ENCODE peak calls at places on chromosomes 11 and 22, in ten cellular contexts. One of them, this sample, is unnamed.

GRCh38 chr22:24542641-24543040 is 12.3 kb downstream of the GUCD1 start:
- DNase-seq in CD8-positive, alpha-beta T cell: no peak
- DNase-seq in immature natural killer cell: no peak
- DNase-seq in mesendoderm: no peak
- DNase-seq in stimulated activated CD4-positive, alpha-beta T cell treated with anti-CD3 and anti-CD28 coated beads, Interleukin-4, amount 100 ng/mL, for 24 hours: no peak
- DNase-seq in EH: no peak
- DNase-seq in renal cortical epithelial cell: no peak
- DNase-seq in head of caudate nucleus: peak; percentile 62
- DNase-seq in stimulated activated naive B cell treated with anti-CD40 and anti-IgM and Interleukin-4, amounts not matched to agents 10 μg/mL and 1 μg/mL and 100 μg/mL, for 72 hours: no peak
- DNase-seq in iPS DF 6.9: no peak
- DNase-seq in this sample: no peak

GRCh38 chr11:123729602-123730001 is 11.9 kb downstream of the ZNF202 start:
- DNase-seq in mesendoderm: no peak
- DNase-seq in EH: peak; percentile 43
- DNase-seq in immature natural killer cell: no peak
- DNase-seq in stimulated activated naive B cell treated with anti-CD40 and anti-IgM and Interleukin-4, amounts not matched to agents 10 μg/mL and 1 μg/mL and 100 μg/mL, for 72 hours: no peak
- DNase-seq in iPS DF 6.9: no peak
- DNase-seq in CD8-positive, alpha-beta T cell: no peak
- DNase-seq in renal cortical epithelial cell: no peak
- DNase-seq in head of caudate nucleus: no peak
- DNase-seq in stimulated activated CD4-positive, alpha-beta T cell treated with anti-CD3 and anti-CD28 coated beads, Interleukin-4, amount 100 ng/mL, for 24 hours: no peak
- DNase-seq in this sample: no peak

GRCh38 chr11:71244116-71244815 is 8.1 kb downstream of the SHANK2 start:
- DNase-seq in renal cortical epithelial cell: no peak
- DNase-seq in immature natural killer cell: no peak
- DNase-seq in stimulated activated naive B cell treated with anti-CD40 and anti-IgM and Interleukin-4, amounts not matched to agents 10 μg/mL and 1 μg/mL and 100 μg/mL, for 72 hours: no peak
- DNase-seq in stimulated activated CD4-positive, alpha-beta T cell treated with anti-CD3 and anti-CD28 coated beads, Interleukin-4, amount 100 ng/mL, for 24 hours: no peak
- DNase-seq in EH: peak; percentile 54
- DNase-seq in iPS DF 6.9: no peak
- DNase-seq in mesendoderm: no peak
- DNase-seq in head of caudate nucleus: no peak
- DNase-seq in CD8-positive, alpha-beta T cell: no peak
- DNase-seq in this sample: no peak

GRCh38 chr11:30392221-30392784 is 69.4 kb downstream of the ARL14EP start:
- DNase-seq in mesendoderm: no peak
- DNase-seq in renal cortical epithelial cell: peak; percentile 70
- DNase-seq in CD8-positive, alpha-beta T cell: no peak
- DNase-seq in iPS DF 6.9: no peak
- DNase-seq in EH: no peak
- DNase-seq in head of caudate nucleus: peak; percentile 34
- DNase-seq in immature natural killer cell: no peak
- DNase-seq in stimulated activated CD4-positive, alpha-beta T cell treated with anti-CD3 and anti-CD28 coated beads, Interleukin-4, amount 100 ng/mL, for 24 hours: no peak
- DNase-seq in stimulated activated naive B cell treated with anti-CD40 and anti-IgM and Interleukin-4, amounts not matched to agents 10 μg/mL and 1 μg/mL and 100 μg/mL, for 72 hours: no peak
- DNase-seq in this sample: no peak

GRCh38 chr22:36977947-36978660 is 41.1 kb downstream of the TST start:
- DNase-seq in stimulated activated CD4-positive, alpha-beta T cell treated with anti-CD3 and anti-CD28 coated beads, Interleukin-4, amount 100 ng/mL, for 24 hours: peak; percentile 93
- DNase-seq in renal cortical epithelial cell: peak; percentile 62
- DNase-seq in EH: peak; percentile 86
- DNase-seq in mesendoderm: peak; percentile 85
- DNase-seq in immature natural killer cell: peak; percentile 89
- DNase-seq in stimulated activated naive B cell treated with anti-CD40 and anti-IgM and Interleukin-4, amounts not matched to agents 10 μg/mL and 1 μg/mL and 100 μg/mL, for 72 hours: peak; percentile 78
- DNase-seq in iPS DF 6.9: peak; percentile 79
- DNase-seq in CD8-positive, alpha-beta T cell: peak; percentile 91
- DNase-seq in head of caudate nucleus: peak; percentile 94
- DNase-seq in this sample: no peak

GRCh38 chr22:23527971-23528740 is 51.9 kb downstream of the IGLL1 start:
- DNase-seq in head of caudate nucleus: peak; percentile 38
- DNase-seq in renal cortical epithelial cell: no peak
- DNase-seq in iPS DF 6.9: no peak
- DNase-seq in stimulated activated CD4-positive, alpha-beta T cell treated with anti-CD3 and anti-CD28 coated beads, Interleukin-4, amount 100 ng/mL, for 24 hours: no peak
- DNase-seq in EH: no peak
- DNase-seq in mesendoderm: no peak
- DNase-seq in immature natural killer cell: no peak
- DNase-seq in CD8-positive, alpha-beta T cell: no peak
- DNase-seq in stimulated activated naive B cell treated with anti-CD40 and anti-IgM and Interleukin-4, amounts not matched to agents 10 μg/mL and 1 μg/mL and 100 μg/mL, for 72 hours: no peak
- DNase-seq in this sample: no peak

GRCh38 chr22:40257979-40258378 is 80.3 kb downstream of the TNRC6B start:
- DNase-seq in immature natural killer cell: no peak
- DNase-seq in CD8-positive, alpha-beta T cell: no peak
- DNase-seq in mesendoderm: no peak
- DNase-seq in stimulated activated CD4-positive, alpha-beta T cell treated with anti-CD3 and anti-CD28 coated beads, Interleukin-4, amount 100 ng/mL, for 24 hours: no peak
- DNase-seq in EH: peak; percentile 22
- DNase-seq in head of caudate nucleus: no peak
- DNase-seq in iPS DF 6.9: no peak
- DNase-seq in stimulated activated naive B cell treated with anti-CD40 and anti-IgM and Interleukin-4, amounts not matched to agents 10 μg/mL and 1 μg/mL and 100 μg/mL, for 72 hours: no peak
- DNase-seq in renal cortical epithelial cell: no peak
- DNase-seq in this sample: no peak

GRCh38 chr11:9438611-9439010 is 22.2 kb upstream of the ZNF143 start:
- DNase-seq in stimulated activated naive B cell treated with anti-CD40 and anti-IgM and Interleukin-4, amounts not matched to agents 10 μg/mL and 1 μg/mL and 100 μg/mL, for 72 hours: no peak
- DNase-seq in iPS DF 6.9: no peak
- DNase-seq in immature natural killer cell: no peak
- DNase-seq in head of caudate nucleus: no peak
- DNase-seq in EH: no peak
- DNase-seq in renal cortical epithelial cell: no peak
- DNase-seq in CD8-positive, alpha-beta T cell: no peak
- DNase-seq in mesendoderm: no peak
- DNase-seq in stimulated activated CD4-positive, alpha-beta T cell treated with anti-CD3 and anti-CD28 coated beads, Interleukin-4, amount 100 ng/mL, for 24 hours: no peak
- DNase-seq in this sample: no peak

GRCh38 chr11:120194166-120194565 is 16.7 kb upstream of the OAF start:
- DNase-seq in CD8-positive, alpha-beta T cell: no peak
- DNase-seq in head of caudate nucleus: no peak
- DNase-seq in stimulated activated naive B cell treated with anti-CD40 and anti-IgM and Interleukin-4, amounts not matched to agents 10 μg/mL and 1 μg/mL and 100 μg/mL, for 72 hours: no peak
- DNase-seq in mesendoderm: no peak
- DNase-seq in renal cortical epithelial cell: no peak
- DNase-seq in immature natural killer cell: no peak
- DNase-seq in stimulated activated CD4-positive, alpha-beta T cell treated with anti-CD3 and anti-CD28 coated beads, Interleukin-4, amount 100 ng/mL, for 24 hours: no peak
- DNase-seq in iPS DF 6.9: no peak
- DNase-seq in EH: no peak
- DNase-seq in this sample: no peak

GRCh38 chr11:116109228-116109627 is 605.0 kb upstream of the CADM1 start:
- DNase-seq in stimulated activated naive B cell treated with anti-CD40 and anti-IgM and Interleukin-4, amounts not matched to agents 10 μg/mL and 1 μg/mL and 100 μg/mL, for 72 hours: no peak
- DNase-seq in CD8-positive, alpha-beta T cell: no peak
- DNase-seq in iPS DF 6.9: no peak
- DNase-seq in immature natural killer cell: no peak
- DNase-seq in head of caudate nucleus: peak; percentile 62
- DNase-seq in stimulated activated CD4-positive, alpha-beta T cell treated with anti-CD3 and anti-CD28 coated beads, Interleukin-4, amount 100 ng/mL, for 24 hours: no peak
- DNase-seq in mesendoderm: no peak
- DNase-seq in renal cortical epithelial cell: peak; percentile 49
- DNase-seq in EH: no peak
- DNase-seq in this sample: no peak

GRCh38 chr22:19663821-19664325 is 50.4 kb upstream of the SEPTIN5 start:
- DNase-seq in CD8-positive, alpha-beta T cell: no peak
- DNase-seq in stimulated activated CD4-positive, alpha-beta T cell treated with anti-CD3 and anti-CD28 coated beads, Interleukin-4, amount 100 ng/mL, for 24 hours: no peak
- DNase-seq in stimulated activated naive B cell treated with anti-CD40 and anti-IgM and Interleukin-4, amounts not matched to agents 10 μg/mL and 1 μg/mL and 100 μg/mL, for 72 hours: no peak
- DNase-seq in renal cortical epithelial cell: no peak
- DNase-seq in mesendoderm: peak; percentile 13
- DNase-seq in iPS DF 6.9: no peak
- DNase-seq in immature natural killer cell: no peak
- DNase-seq in EH: peak; percentile 79
- DNase-seq in head of caudate nucleus: no peak
- DNase-seq in this sample: no peak

GRCh38 chr11:69371731-69372588 is 78.0 kb downstream of the MYEOV start:
- DNase-seq in CD8-positive, alpha-beta T cell: no peak
- DNase-seq in iPS DF 6.9: no peak
- DNase-seq in stimulated activated CD4-positive, alpha-beta T cell treated with anti-CD3 and anti-CD28 coated beads, Interleukin-4, amount 100 ng/mL, for 24 hours: peak; percentile 1
- DNase-seq in immature natural killer cell: no peak
- DNase-seq in head of caudate nucleus: no peak
- DNase-seq in EH: no peak
- DNase-seq in mesendoderm: no peak
- DNase-seq in renal cortical epithelial cell: no peak
- DNase-seq in stimulated activated naive B cell treated with anti-CD40 and anti-IgM and Interleukin-4, amounts not matched to agents 10 μg/mL and 1 μg/mL and 100 μg/mL, for 72 hours: no peak
- DNase-seq in this sample: no peak

GRCh38 chr22:39349967-39350802 is at the start of gene SYNGR1:
- DNase-seq in CD8-positive, alpha-beta T cell: no peak
- DNase-seq in immature natural killer cell: peak; percentile 31
- DNase-seq in stimulated activated naive B cell treated with anti-CD40 and anti-IgM and Interleukin-4, amounts not matched to agents 10 μg/mL and 1 μg/mL and 100 μg/mL, for 72 hours: no peak
- DNase-seq in iPS DF 6.9: no peak
- DNase-seq in stimulated activated CD4-positive, alpha-beta T cell treated with anti-CD3 and anti-CD28 coated beads, Interleukin-4, amount 100 ng/mL, for 24 hours: no peak
- DNase-seq in EH: peak; percentile 26
- DNase-seq in renal cortical epithelial cell: no peak
- DNase-seq in head of caudate nucleus: peak; percentile 46
- DNase-seq in mesendoderm: no peak
- DNase-seq in this sample: no peak

GRCh38 chr11:64150481-64151239 is 15.3 kb downstream of the MACROD1 start:
- DNase-seq in mesendoderm: no peak
- DNase-seq in CD8-positive, alpha-beta T cell: no peak
- DNase-seq in renal cortical epithelial cell: no peak
- DNase-seq in iPS DF 6.9: no peak
- DNase-seq in stimulated activated naive B cell treated with anti-CD40 and anti-IgM and Interleukin-4, amounts not matched to agents 10 μg/mL and 1 μg/mL and 100 μg/mL, for 72 hours: no peak
- DNase-seq in immature natural killer cell: no peak
- DNase-seq in EH: no peak
- DNase-seq in stimulated activated CD4-positive, alpha-beta T cell treated with anti-CD3 and anti-CD28 coated beads, Interleukin-4, amount 100 ng/mL, for 24 hours: no peak
- DNase-seq in head of caudate nucleus: no peak
- DNase-seq in this sample: no peak

GRCh38 chr11:8338138-8338537 is 74.5 kb upstream of the LMO1 start:
- DNase-seq in EH: peak; percentile 46
- DNase-seq in iPS DF 6.9: no peak
- DNase-seq in immature natural killer cell: no peak
- DNase-seq in stimulated activated CD4-positive, alpha-beta T cell treated with anti-CD3 and anti-CD28 coated beads, Interleukin-4, amount 100 ng/mL, for 24 hours: peak; percentile 7
- DNase-seq in head of caudate nucleus: peak; percentile 79
- DNase-seq in stimulated activated naive B cell treated with anti-CD40 and anti-IgM and Interleukin-4, amounts not matched to agents 10 μg/mL and 1 μg/mL and 100 μg/mL, for 72 hours: no peak
- DNase-seq in renal cortical epithelial cell: no peak
- DNase-seq in mesendoderm: peak; percentile 62
- DNase-seq in CD8-positive, alpha-beta T cell: no peak
- DNase-seq in this sample: no peak

GRCh38 chr11:58926695-58927094 is 12.6 kb upstream of the GLYATL1 start:
- DNase-seq in CD8-positive, alpha-beta T cell: no peak
- DNase-seq in immature natural killer cell: no peak
- DNase-seq in iPS DF 6.9: no peak
- DNase-seq in EH: peak; percentile 84
- DNase-seq in stimulated activated naive B cell treated with anti-CD40 and anti-IgM and Interleukin-4, amounts not matched to agents 10 μg/mL and 1 μg/mL and 100 μg/mL, for 72 hours: no peak
- DNase-seq in mesendoderm: no peak
- DNase-seq in head of caudate nucleus: no peak
- DNase-seq in renal cortical epithelial cell: peak; percentile 98
- DNase-seq in stimulated activated CD4-positive, alpha-beta T cell treated with anti-CD3 and anti-CD28 coated beads, Interleukin-4, amount 100 ng/mL, for 24 hours: no peak
- DNase-seq in this sample: no peak